ENCODE peak calls at places on chromosomes 11 and 22, in seven cellular contexts. U, A, D, Y, T, N and Q are unnamed samples.

GRCh38 chr11:58577441-58578135 is 1.3 kb upstream of the ZFP91 start:
- DNase-seq in Y (no peak), T (peak), A (peak), N (peak), D (peak), U (peak), Q (peak)

GRCh38 chr11:17828311-17828751 is 93.8 kb downstream of the KCNC1 start:
- DNase-seq in T (peak), N (peak), U (peak), A (no peak), D (no peak), Y (no peak), Q (no peak)

GRCh38 chr22:42364641-42365336 is 67.4 kb downstream of the NFAM1 start:
- DNase-seq in Y (no peak), A (no peak), U (peak), T (no peak), N (peak), D (no peak), Q (peak)

GRCh38 chr11:75625970-75626691 is 42.7 kb downstream of the MAP6 start:
- DNase-seq in T (no peak), Y (no peak), A (no peak), D (no peak), N (no peak), U (peak), Q (no peak)

GRCh38 chr11:834371-835316 is 1.9 kb downstream of the CD151 start:
- DNase-seq in D (no peak), N (peak), A (no peak), T (peak), Y (no peak), U (peak), Q (peak)

GRCh38 chr11:2156416-2157182 is 4.4 kb downstream of the INS start:
- DNase-seq in U (peak), N (no peak), D (peak), T (peak), A (no peak), Y (peak), Q (peak)

GRCh38 chr22:43317252-43317651 is 25.9 kb downstream of the SCUBE1 start:
- DNase-seq in A (no peak), D (no peak), Y (peak), U (no peak), T (no peak), N (no peak), Q (no peak)

GRCh38 chr22:36343070-36343719 is 44.6 kb downstream of the MYH9 start:
- DNase-seq in U (no peak), Y (no peak), N (no peak), A (no peak), D (no peak), T (no peak), Q (no peak)